ENCODE peak calls at places on chromosomes 7 and 10, in six cellular contexts. G is AG09319; K is retinal pigment epithelial cell; P is stimulated activated CD8-positive, alpha-beta memory T cell treated with anti-CD3 and anti-CD28 coated beads, Interleukin-15, amount 100 ng/mL, for 24 hours; T is stimulated activated CD4-positive, alpha-beta T cell treated with anti-CD3 and anti-CD28 coated beads, Interleukin-2, amount 100 ng/mL, for 24 hours; C is NCI-H1930. J is an unnamed sample.

GRCh38 chr10:104253576-104254410 is 899 bp upstream of the GSTO1 start:
- DNase-seq in G (no peak), K (no peak), P (no peak), T (no peak), C (no peak), J (no peak)

GRCh38 chr7:139726485-139726869 is 51.3 kb downstream of the HIPK2 start:
- DNase-seq in G (no peak), K (no peak), P (no peak), T (no peak), C (no peak), J (no peak)

GRCh38 chr7:2709553-2710165 is 21.7 kb downstream of the AMZ1 start:
- DNase-seq in G (no peak), K (no peak), P (no peak), T (peak), C (peak), J (peak)

GRCh38 chr10:80633910-80634309 is 96.2 kb downstream of the SH2D4B start:
- DNase-seq in G (no peak), K (no peak), P (no peak), T (no peak), C (no peak), J (no peak)

GRCh38 chr10:70272925-70273316 is 10.9 kb downstream of the NPFFR1 start:
- DNase-seq in G (no peak), K (no peak), P (no peak), T (no peak), C (no peak), J (no peak)

GRCh38 chr10:80405636-80406035 is 2.7 kb upstream of the PRXL2A start:
- DNase-seq in G (no peak), K (no peak), P (no peak), T (no peak), C (no peak), J (no peak)

GRCh38 chr10:16856567-16856966 is 39.3 kb upstream of the RSU1 start:
- DNase-seq in G (no peak), K (no peak), P (no peak), T (no peak), C (no peak), J (no peak)

GRCh38 chr7:73770002-73770859 is at the start of gene CLDN3:
- DNase-seq in G (no peak), K (peak), P (no peak), T (peak), C (peak), J (peak)

GRCh38 chr10:122142652-122143237 is 128.4 kb upstream of the BTBD16 start:
- DNase-seq in G (no peak), K (no peak), P (peak), T (peak), C (no peak), J (no peak)

GRCh38 chr10:121900443-121901174 is 27.2 kb downstream of the ATE1 start:
- DNase-seq in G (peak), K (peak), P (no peak), T (no peak), C (peak), J (peak)

J was measured in HCT116.